ENCODE peak calls at places on chromosomes 5 and 9, in ten cellular contexts. F is right lobe of liver, G is endothelial cell of umbilical vein, P is transverse colon, W is K562, I is heart left ventricle, X is upper lobe of left lung, V is HCT116, Q is suprapubic skin, B is Peyer's patch. S is an unnamed sample.

GRCh38 chr5:143678148-143678906 is 133.6 kb upstream of the HMHB1 start:
- DNase-seq in I (no peak), W (no peak), P (no peak), Q (no peak), G (no peak), F (no peak), X (no peak), V (no peak), B (no peak), S (no peak)

GRCh38 chr5:72281764-72282499 is 38.1 kb downstream of the MRPS27 start:
- DNase-seq in Q (no peak), F (no peak), W (peak), I (no peak), P (no peak), X (no peak), V (peak), B (no peak), G (peak), S (no peak)

GRCh38 chr5:6185574-6185973 is 192.8 kb downstream of the MED10 start:
- DNase-seq in P (no peak), B (no peak), X (no peak), F (no peak), I (no peak), W (no peak), V (no peak), Q (no peak), G (no peak), S (no peak)

GRCh38 chr9:113636165-113636564 is 172.6 kb downstream of the RGS3 start:
- DNase-seq in Q (peak), I (no peak), V (no peak), W (no peak), B (no peak), P (no peak), G (no peak), F (no peak), X (peak), S (no peak)

GRCh38 chr5:132480546-132481242 is 9.9 kb downstream of the IRF1 start:
- DNase-seq in P (no peak), F (no peak), V (no peak), I (no peak), X (no peak), G (no peak), Q (no peak), W (no peak), B (no peak), S (no peak)

GRCh38 chr5:158172005-158172404 is 313.1 kb upstream of the CLINT1 start:
- DNase-seq in W (no peak), P (no peak), B (no peak), Q (no peak), I (no peak), F (no peak), G (no peak), V (no peak), X (no peak), S (no peak)

GRCh38 chr5:112179290-112179689 is 239.8 kb downstream of the EPB41L4A start:
- DNase-seq in P (no peak), B (no peak), Q (no peak), F (no peak), I (no peak), G (no peak), V (no peak), W (no peak), X (no peak), S (no peak)

GRCh38 chr9:132744881-132745761 is 74.9 kb downstream of the GTF3C4 start:
- DNase-seq in G (peak), P (no peak), F (no peak), Q (peak), X (no peak), I (no peak), W (no peak), V (no peak), B (no peak), S (no peak)

GRCh38 chr5:147093138-147093537 is 141.7 kb upstream of the STK32A start:
- DNase-seq in X (no peak), F (no peak), P (no peak), Q (no peak), I (no peak), G (no peak), V (no peak), B (no peak), W (no peak), S (no peak)

GRCh38 chr5:151068571-151069197 is 12.2 kb downstream of the TNIP1 start:
- DNase-seq in B (peak), Q (no peak), W (no peak), F (no peak), I (peak), V (no peak), X (no peak), G (no peak), P (peak), S (peak)

GRCh38 chr9:137240321-137240840 is 706 bp upstream of the TUBB4B start:
- DNase-seq in W (peak), V (no peak), G (peak), P (peak), I (peak), X (peak), F (peak), Q (peak), B (peak), S (peak)

GRCh38 chr9:120324996-120325642 is 254.8 kb downstream of the CDK5RAP2 start:
- DNase-seq in Q (no peak), W (peak), V (no peak), F (no peak), I (no peak), P (no peak), G (no peak), B (no peak), X (no peak), S (no peak)

GRCh38 chr9:82108881-82109280 is 120.3 kb downstream of the SPATA31D1 start:
- DNase-seq in F (no peak), Q (no peak), G (no peak), P (no peak), X (no peak), I (no peak), V (no peak), B (no peak), W (no peak), S (no peak)

GRCh38 chr9:37916471-37917314 is 12.8 kb upstream of the SLC25A51 start:
- DNase-seq in X (no peak), Q (no peak), B (no peak), P (no peak), I (no peak), W (no peak), G (peak), V (no peak), F (no peak), S (no peak)

GRCh38 chr9:95268681-95269080 is 48.8 kb downstream of the FANCC start:
- DNase-seq in W (peak), B (no peak), V (peak), G (peak), Q (no peak), F (peak), X (no peak), P (no peak), I (peak), S (no peak)

GRCh38 chr5:180521101-180521500 is 26.9 kb downstream of the CNOT6 start:
- DNase-seq in F (no peak), I (no peak), V (no peak), G (no peak), B (no peak), P (no peak), Q (no peak), X (no peak), W (no peak), S (no peak)

GRCh38 chr9:133993635-133994253 is 1.6 kb upstream of the VAV2 start:
- DNase-seq in W (no peak), V (no peak), F (no peak), B (no peak), P (no peak), X (no peak), Q (no peak), I (no peak), G (no peak), S (no peak)

GRCh38 chr5:53987091-53987490 is 323.3 kb downstream of the ARL15 start:
- DNase-seq in V (no peak), B (no peak), P (no peak), I (no peak), G (no peak), Q (no peak), W (no peak), F (no peak), X (no peak), S (no peak)

GRCh38 chr9:79129865-79130480 is 441.8 kb upstream of the TLE4 start:
- DNase-seq in F (peak), V (peak), P (peak), I (peak), G (peak), W (peak), B (no peak), X (peak), Q (no peak), S (peak)

GRCh38 chr9:112401175-112401815 is 21.4 kb downstream of the HSDL2 start:
- DNase-seq in V (no peak), B (no peak), Q (no peak), I (no peak), F (no peak), G (no peak), X (no peak), W (no peak), P (no peak), S (no peak)

GRCh38 chr9:102405218-102405867 is 589.8 kb upstream of the CYLC2 start:
- DNase-seq in G (no peak), B (no peak), Q (no peak), I (peak), V (no peak), P (no peak), F (no peak), W (no peak), X (no peak), S (peak)

GRCh38 chr5:151048526-151048925 is 28.1 kb downstream of the GPX3 start:
- DNase-seq in G (no peak), Q (no peak), X (no peak), V (no peak), B (no peak), W (no peak), P (no peak), I (no peak), F (no peak), S (no peak)

GRCh38 chr5:26486631-26487030 is 551.8 kb downstream of the CDH9 start:
- DNase-seq in X (no peak), Q (no peak), B (no peak), V (no peak), W (no peak), P (no peak), G (no peak), I (no peak), F (no peak), S (no peak)

GRCh38 chr5:26492835-26493459 is 545.4 kb downstream of the CDH9 start:
- DNase-seq in B (no peak), I (no peak), G (no peak), F (no peak), P (no peak), Q (no peak), V (no peak), W (no peak), X (no peak), S (no peak)

GRCh38 chr5:26482076-26482816 is 556.1 kb downstream of the CDH9 start:
- DNase-seq in W (no peak), G (no peak), B (no peak), X (no peak), Q (no peak), I (no peak), V (no peak), F (no peak), P (no peak), S (no peak)

GRCh38 chr5:26482817-26483375 is 555.5 kb downstream of the CDH9 start:
- DNase-seq in Q (no peak), B (no peak), I (no peak), V (peak), P (no peak), F (no peak), X (no peak), W (peak), G (no peak), S (no peak)

GRCh38 chr5:26487553-26487952 is 550.8 kb downstream of the CDH9 start:
- DNase-seq in W (no peak), V (no peak), I (no peak), Q (no peak), G (no peak), B (no peak), X (no peak), F (no peak), P (no peak), S (no peak)
- TF ChIP-seq CTCF in W (no peak), V (no peak), I (no peak), Q (no peak), G (no peak), B (no peak), X (no peak), F (no peak), P (no peak), S (no peak)

DNA sequence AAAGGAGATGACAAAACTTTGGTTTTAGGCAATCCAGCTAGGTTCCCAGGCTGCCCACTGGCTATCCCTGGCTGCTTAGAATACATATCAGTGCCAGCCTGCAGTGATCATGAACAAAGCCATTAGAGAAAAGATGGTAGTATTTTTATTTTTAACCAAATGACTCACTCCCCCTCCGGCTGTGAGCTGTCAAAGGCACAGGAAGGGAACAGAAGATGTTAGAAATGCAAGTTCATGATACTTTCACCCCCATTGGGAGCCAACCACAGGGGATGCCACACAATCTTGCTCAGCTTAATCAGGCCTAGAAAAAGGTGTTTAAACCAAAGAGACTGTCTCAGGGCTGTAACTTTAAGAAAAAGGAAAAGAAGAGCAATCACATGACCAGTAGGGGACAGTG is 70.3 kb upstream of the ASTN2 start:
- DNase-seq in X (no peak), W (no peak), B (no peak), V (no peak), I (no peak), G (no peak), Q (no peak), P (no peak), F (no peak), S (no peak)
- H3K27ac ChIP-seq in X (no peak), W (no peak), B (no peak), V (no peak), I (no peak), G (no peak), Q (no peak), P (no peak), F (no peak), S (no peak)

DNA sequence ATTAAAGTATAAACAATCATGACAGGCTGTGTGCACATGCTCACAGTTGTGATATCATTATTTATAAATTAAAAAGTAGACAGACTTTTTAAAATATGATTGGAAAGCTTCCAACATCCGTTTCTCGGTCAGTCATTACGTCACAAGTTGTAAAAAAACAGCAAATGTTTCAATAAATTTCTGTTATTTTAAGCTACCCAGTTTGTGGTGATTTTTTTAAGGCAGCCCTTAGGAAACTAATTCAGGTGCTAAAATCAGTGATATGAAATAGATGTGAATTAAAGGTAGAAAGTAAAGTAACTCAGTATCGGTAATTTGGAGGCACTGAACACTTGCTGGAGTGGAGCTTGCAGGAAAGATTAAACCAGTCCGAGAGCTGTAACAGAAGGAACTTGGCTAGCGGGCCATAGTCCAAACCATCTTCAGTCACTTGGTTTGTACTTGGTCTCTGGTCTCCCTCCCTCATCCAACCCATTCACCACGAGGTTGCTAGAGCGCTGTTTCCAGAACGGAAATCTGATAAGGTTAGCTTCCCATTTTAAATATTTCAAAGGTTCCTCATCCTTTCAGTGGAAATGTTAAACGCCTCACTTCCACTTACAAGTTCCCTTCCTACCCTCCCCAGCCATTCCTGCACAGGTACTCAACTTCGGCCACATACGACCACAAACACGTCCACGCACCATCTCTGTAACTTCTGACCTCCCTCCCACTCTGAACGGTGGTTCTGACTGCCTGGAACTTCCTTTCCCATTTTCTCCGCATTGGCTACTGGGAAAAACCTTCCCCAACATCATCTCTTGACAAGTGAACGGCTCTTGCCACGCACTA is 929 bp downstream of the CCNH start:
- DNase-seq in B (peak), W (peak), P (peak), G (peak), Q (no peak), I (peak), V (peak), F (no peak), X (peak), S (peak)
- TF ChIP-seq POLR2A in B (peak), W (no peak), P (no peak), G (no peak), Q (no peak), I (no peak), V (no peak), F (no peak), X (no peak), S (no peak)

DNA sequence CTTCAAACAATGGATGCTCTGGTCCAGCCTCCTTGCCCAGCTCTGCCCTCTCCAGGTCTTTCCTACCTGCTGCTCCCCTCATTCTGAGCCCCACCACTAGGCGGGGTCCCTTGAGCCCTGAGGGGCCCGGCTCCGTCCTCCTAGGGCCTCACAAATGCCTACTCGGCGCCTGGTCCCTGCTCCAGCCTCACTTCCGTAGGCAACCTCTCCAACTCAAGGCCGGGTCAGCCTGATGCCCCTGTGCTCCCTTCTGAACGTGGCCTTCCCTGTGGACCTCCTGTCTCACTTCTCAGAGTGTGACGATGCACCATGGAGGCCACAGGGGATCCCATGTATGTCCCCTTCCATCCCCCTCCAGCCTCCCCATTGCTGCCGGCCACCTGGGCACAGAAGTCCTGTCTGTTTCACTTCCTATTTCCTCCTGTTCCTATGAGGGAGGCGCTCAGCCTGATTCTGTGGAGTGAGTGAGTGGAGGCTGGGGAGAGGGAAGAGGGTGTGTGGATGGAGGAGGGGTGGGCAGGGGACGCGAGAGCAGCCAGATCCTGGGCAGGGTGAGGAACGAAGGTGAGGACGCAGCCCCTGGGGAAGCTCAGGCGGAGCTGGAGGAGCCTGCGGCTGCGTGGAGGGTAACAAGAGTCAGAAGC is 127.2 kb upstream of the FAM120A start:
- DNase-seq in V (no peak), I (no peak), X (no peak), B (no peak), F (no peak), P (no peak), Q (peak), W (no peak), G (no peak), S (no peak)
- TF ChIP-seq CTCF in V (no peak), I (no peak), X (no peak), B (no peak), F (no peak), P (no peak), Q (no peak), W (peak), G (no peak), S (no peak)

GRCh38 chr9:114822708-114823107 is 16.9 kb upstream of the TNFSF15 start:
- DNase-seq in Q (no peak), X (no peak), P (no peak), G (no peak), B (no peak), F (no peak), V (no peak), W (no peak), I (no peak), S (no peak)
- H3K27ac ChIP-seq in Q (no peak), X (no peak), P (no peak), G (no peak), B (no peak), F (no peak), V (no peak), W (no peak), I (no peak), S (no peak)